ENCODE peak calls at places on chromosomes 16 and 17, in five cellular contexts. H is progenitor cell of endocrine pancreas, V is Caco-2, R is adrenal gland, C is uterus. F is an unnamed sample.

GRCh38 chr16:67055712-67056487 is 27.0 kb downstream of the CBFB start:
- DNase-seq in H (no peak), C (no peak), V (no peak), R (no peak), F (no peak)

GRCh38 chr16:89711601-89712475 is 8.9 kb downstream of the VPS9D1 start:
- DNase-seq in H (no peak), V (peak; percentile 85), R (no peak), C (no peak), F (peak; percentile 50)

GRCh38 chr16:24491721-24492120 is 47.6 kb upstream of the RBBP6 start:
- DNase-seq in C (no peak), V (no peak), H (no peak), R (no peak), F (no peak)

GRCh38 chr16:77585852-77586251 is 136.5 kb upstream of the NUDT7 start:
- DNase-seq in H (no peak), V (no peak), R (no peak), C (no peak), F (no peak)

GRCh38 chr16:28155293-28155692 is 56.5 kb downstream of the XPO6 start:
- DNase-seq in H (no peak), V (no peak), C (no peak), R (no peak), F (no peak)

GRCh38 chr16:15746332-15746731 is 96.3 kb downstream of the NDE1 start:
- DNase-seq in H (no peak), V (no peak), R (no peak), C (no peak), F (no peak)

GRCh38 chr17:43645765-43646481 is 15.8 kb downstream of the MEOX1 start:
- DNase-seq in V (no peak), C (peak; percentile 72), H (peak; percentile 31), R (peak; percentile 69), F (peak; percentile 86)

GRCh38 chr17:72502940-72503341 is 382.1 kb downstream of the SOX9 start:
- DNase-seq in C (no peak), R (no peak), H (no peak), V (no peak), F (no peak)

GRCh38 chr17:28492352-28493310 is 13.5 kb upstream of the FOXN1 start:
- DNase-seq in C (no peak), V (no peak), R (no peak), H (no peak), F (no peak)

GRCh38 chr16:31484491-31485171 is 1.7 kb downstream of the SLC5A2 start:
- DNase-seq in V (peak; percentile 87), R (no peak), C (no peak), H (no peak), F (no peak)

GRCh38 chr16:27890866-27891265 is 172.6 kb downstream of the GSG1L start:
- DNase-seq in H (no peak), V (no peak), C (no peak), R (no peak), F (no peak)

GRCh38 chr17:15782809-15783208 is 50.7 kb downstream of the TBC1D26 start:
- DNase-seq in R (peak; percentile 64), H (no peak), C (peak; percentile 68), V (no peak), F (peak; percentile 68)

GRCh38 chr16:50635505-50636392 is 45.4 kb downstream of the SNX20 start:
- DNase-seq in C (no peak), V (no peak), H (no peak), R (no peak), F (no peak)

GRCh38 chr17:67139784-67140665 is 95.7 kb downstream of the CACNG1 start:
- DNase-seq in R (no peak), H (no peak), V (peak; percentile 15), C (no peak), F (no peak)

GRCh38 chr17:76382305-76382802 is 2.1 kb upstream of the SPHK1 start:
- DNase-seq in R (no peak), H (peak; percentile 47), V (no peak), C (no peak), F (no peak)

GRCh38 chr17:79679631-79680340 is 51.0 kb upstream of the ENPP7 start:
- DNase-seq in H (no peak), V (no peak), R (no peak), C (no peak), F (no peak)

GRCh38 chr17:17723354-17724261 is 42.4 kb downstream of the RAI1 start:
- DNase-seq in C (no peak), H (no peak), R (no peak), V (no peak), F (no peak)

DNA sequence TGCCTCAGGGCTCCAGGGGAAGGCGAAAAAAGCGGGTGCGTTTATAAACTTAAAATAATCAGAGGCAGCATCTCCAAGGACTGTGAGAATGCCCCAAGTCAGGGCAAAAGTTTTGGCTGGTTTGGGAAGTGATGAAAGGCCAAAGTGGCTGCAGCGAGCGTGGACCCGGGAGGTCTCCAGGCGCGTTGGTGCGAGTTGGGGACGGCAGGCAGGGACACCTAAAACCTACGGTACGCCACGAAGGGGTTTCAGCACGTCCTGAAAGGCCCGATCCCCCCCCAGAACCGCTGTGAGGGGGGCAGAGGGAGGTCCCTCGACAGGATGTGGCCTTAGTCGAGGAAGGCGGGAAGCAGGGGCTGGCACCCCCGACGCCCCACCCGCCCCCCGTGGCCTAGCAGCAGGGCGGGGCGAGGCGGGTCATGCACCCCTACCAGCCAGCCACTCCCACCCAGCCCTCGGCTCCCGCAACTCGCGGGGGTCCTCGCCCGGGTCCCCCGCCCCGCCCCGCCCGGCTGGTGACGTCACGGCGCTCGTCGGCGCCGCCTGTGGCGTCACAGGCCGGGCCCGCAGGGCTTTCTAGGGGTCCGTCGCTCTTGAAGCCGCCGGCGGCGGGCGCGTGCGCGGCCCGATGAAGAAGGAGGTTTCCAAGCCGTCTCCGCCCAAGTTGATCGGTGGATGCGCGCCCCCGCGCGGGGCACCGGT is at the start of gene MYCBPAP:
- DNase-seq in V (peak; percentile 92), H (peak; percentile 71), C (peak; percentile 87), R (peak; percentile 86), F (peak; percentile 86)
- TF ChIP-seq CTCF in V (peak; percentile 53), H (peak; percentile 25), C (peak; percentile 15), R (no peak), F (no peak)

GRCh38 chr16:10565167-10565566 is 15.2 kb downstream of the EMP2 start:
- DNase-seq in V (no peak), R (no peak), H (no peak), C (no peak), F (peak; percentile 49)

GRCh38 chr16:10562361-10562899 is 18.0 kb downstream of the EMP2 start:
- DNase-seq in V (no peak), H (no peak), C (no peak), R (no peak), F (no peak)

GRCh38 chr16:10564591-10564990 is 15.8 kb downstream of the EMP2 start:
- DNase-seq in R (no peak), H (no peak), V (no peak), C (no peak), F (no peak)

GRCh38 chr16:10569629-10570028 is 10.8 kb downstream of the EMP2 start:
- DNase-seq in H (no peak), C (no peak), V (no peak), R (no peak), F (no peak)

GRCh38 chr16:10566613-10567012 is 13.8 kb downstream of the EMP2 start:
- DNase-seq in V (no peak), C (no peak), H (no peak), R (no peak), F (no peak)
- TF ChIP-seq CTCF in V (peak; percentile 13), C (no peak), H (no peak), R (no peak), F (no peak)

DNA sequence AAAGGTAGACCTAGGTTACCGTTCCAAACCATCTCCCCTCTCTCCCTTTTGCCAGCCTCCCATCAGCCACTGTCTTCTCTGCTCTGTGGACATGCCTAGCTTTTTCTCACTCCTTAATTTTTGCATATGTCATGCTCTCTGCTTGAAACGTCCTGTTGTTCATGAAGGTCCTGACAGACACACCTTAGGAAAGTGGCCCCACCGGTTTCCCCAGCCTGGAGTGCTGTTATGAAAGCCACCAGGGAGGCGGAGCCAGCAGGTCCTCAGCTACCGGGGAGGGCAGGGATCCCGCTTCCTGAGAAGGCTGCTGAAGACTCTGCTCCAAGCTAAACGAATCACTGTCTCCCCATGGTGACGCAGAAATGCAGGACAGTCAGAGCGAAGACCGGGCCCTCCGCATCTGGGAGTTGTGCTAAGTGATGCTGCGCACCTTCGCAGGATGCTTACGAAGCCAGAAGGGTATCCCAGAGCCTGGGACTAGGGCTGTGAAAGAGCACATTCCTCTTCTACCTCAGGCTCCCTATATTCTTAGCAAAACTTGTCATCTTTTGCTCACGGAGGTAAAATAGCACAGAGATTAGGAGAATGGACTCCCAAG is 2.3 kb upstream of the SLC16A11 start:
- DNase-seq in R (peak; percentile 46), C (no peak), H (peak; percentile 43), V (peak; percentile 85), F (no peak)
- TF ChIP-seq CTCF in R (peak; percentile 40), C (peak; percentile 14), H (peak; percentile 13), V (no peak), F (no peak)

DNA sequence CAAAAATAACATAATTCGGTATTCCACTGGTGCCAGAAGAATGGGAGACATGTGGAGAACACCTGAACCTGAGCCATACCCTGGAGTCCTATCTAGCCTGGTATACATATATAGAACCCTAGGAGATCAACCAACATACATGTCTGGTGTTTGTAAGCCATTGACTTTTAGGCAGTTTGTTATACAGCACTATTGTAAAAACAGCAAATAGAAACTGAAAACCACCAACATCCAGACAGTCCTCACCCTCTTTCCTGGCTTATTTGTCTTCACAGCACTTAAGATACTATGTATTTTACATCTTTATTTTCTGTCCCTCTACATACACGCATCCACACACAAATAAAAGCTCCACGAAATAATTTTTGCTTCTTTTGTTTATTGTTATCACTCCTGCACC is 404.2 kb upstream of the PMFBP1 start:
- DNase-seq in R (no peak), C (no peak), V (no peak), H (no peak), F (no peak)
- TF ChIP-seq CTCF in R (no peak), C (no peak), V (no peak), H (no peak), F (no peak)

DNA sequence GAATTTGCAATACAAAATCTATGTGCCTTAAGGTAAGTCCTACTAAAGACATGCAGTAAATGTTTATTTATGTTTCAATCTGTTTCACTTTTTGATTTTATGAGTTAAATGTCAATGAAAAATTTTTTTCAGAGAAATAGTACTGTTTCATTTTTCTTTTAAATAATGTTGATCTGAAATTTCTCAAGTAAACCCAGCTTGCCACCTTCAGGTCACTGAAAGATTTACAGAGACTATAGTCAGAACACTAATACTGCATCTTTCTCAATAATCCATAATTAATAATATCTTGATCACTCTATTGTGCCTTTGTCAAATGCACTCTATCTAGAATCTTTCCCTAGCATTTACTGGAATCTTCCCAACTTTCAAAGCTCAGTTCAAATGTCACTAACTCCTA is 6.5 kb upstream of the DHX40 start:
- DNase-seq in R (no peak), H (no peak), V (no peak), C (no peak), F (no peak)
- TF ChIP-seq CTCF in R (peak; percentile 59), H (peak; percentile 38), V (peak; percentile 9), C (no peak), F (no peak)

DNA sequence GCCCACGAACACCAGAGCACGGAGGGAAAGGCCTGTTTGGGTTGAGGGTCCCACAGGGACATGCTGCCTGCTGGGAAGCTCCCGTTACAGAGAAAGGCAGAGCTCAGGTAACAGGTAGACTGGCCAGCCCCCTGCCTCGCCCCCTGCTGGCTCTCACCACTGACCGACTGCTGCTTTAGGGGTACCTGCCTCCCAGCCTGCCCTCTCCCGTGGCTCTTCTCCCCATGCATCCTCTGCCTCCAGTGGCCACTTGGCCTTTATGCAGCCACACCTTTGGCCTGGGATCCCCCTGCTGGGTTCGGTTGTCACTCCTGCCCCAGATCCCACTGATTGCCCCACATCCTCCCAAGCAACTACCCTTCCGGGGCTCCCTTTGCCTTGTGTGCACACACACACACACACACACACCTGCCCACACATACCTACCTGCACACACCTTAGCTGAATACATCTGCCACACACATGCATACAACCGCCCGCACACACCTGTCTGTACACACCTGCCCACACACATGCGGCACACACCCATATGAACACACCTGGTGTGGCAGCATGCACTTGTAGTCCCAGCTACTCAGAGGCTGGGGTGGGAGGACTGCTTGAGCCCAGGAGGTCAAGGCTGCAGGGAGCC is 7.1 kb downstream of the MCRIP1 start:
- DNase-seq in V (peak; percentile 72), R (no peak), C (no peak), H (no peak), F (no peak)
- TF ChIP-seq CTCF in V (peak; percentile 27), R (no peak), C (no peak), H (peak; percentile 36), F (no peak)